ENCODE peak calls at places on chromosomes 4 and X, in nine cellular contexts. One of them, this sample, is unnamed.

GRCh38 chrX:48540015-48540350 is 469 bp downstream of the TBC1D25 start:
- DNase-seq in NCI-H774: no peak
- DNase-seq in activated CD4-positive, alpha-beta T cell treated with anti-CD3 and anti-CD28 coated beads, Interleukin-2, amount 50 U/mL, for 24 hours: no peak
- DNase-seq in NCI-H1048: no peak
- DNase-seq in stimulated activated naive B cell treated with anti-CD40 and anti-IgM and Interleukin-4, amounts not matched to agents 10 μg/mL and 1 μg/mL and 100 μg/mL, for 72 hours: no peak
- DNase-seq in posterior vena cava: no peak
- DNase-seq in activated T-helper 1 cell treated with anti-CD3 and anti-CD28 coated beads, Interleukin-2, amount 50 U/mL, for 16 hours: peak
- DNase-seq in left ventricle myocardium inferior: no peak
- DNase-seq in NCI-H510A: peak
- DNase-seq in this sample: peak

GRCh38 chr4:23212558-23212957 is 519.8 kb downstream of the GBA3 start:
- DNase-seq in NCI-H774: no peak
- DNase-seq in activated CD4-positive, alpha-beta T cell treated with anti-CD3 and anti-CD28 coated beads, Interleukin-2, amount 50 U/mL, for 24 hours: no peak
- DNase-seq in NCI-H1048: no peak
- DNase-seq in stimulated activated naive B cell treated with anti-CD40 and anti-IgM and Interleukin-4, amounts not matched to agents 10 μg/mL and 1 μg/mL and 100 μg/mL, for 72 hours: no peak
- DNase-seq in posterior vena cava: no peak
- DNase-seq in activated T-helper 1 cell treated with anti-CD3 and anti-CD28 coated beads, Interleukin-2, amount 50 U/mL, for 16 hours: no peak
- DNase-seq in left ventricle myocardium inferior: no peak
- DNase-seq in NCI-H510A: no peak
- DNase-seq in this sample: no peak

GRCh38 chr4:82268050-82268825 is 105.6 kb downstream of the HNRNPD start:
- DNase-seq in NCI-H774: peak
- DNase-seq in activated CD4-positive, alpha-beta T cell treated with anti-CD3 and anti-CD28 coated beads, Interleukin-2, amount 50 U/mL, for 24 hours: no peak
- DNase-seq in NCI-H1048: no peak
- DNase-seq in stimulated activated naive B cell treated with anti-CD40 and anti-IgM and Interleukin-4, amounts not matched to agents 10 μg/mL and 1 μg/mL and 100 μg/mL, for 72 hours: no peak
- DNase-seq in posterior vena cava: no peak
- DNase-seq in activated T-helper 1 cell treated with anti-CD3 and anti-CD28 coated beads, Interleukin-2, amount 50 U/mL, for 16 hours: peak
- DNase-seq in left ventricle myocardium inferior: peak
- DNase-seq in NCI-H510A: peak
- DNase-seq in this sample: peak

GRCh38 chr4:49032440-49033161 is 46.5 kb downstream of the CWH43 start:
- DNase-seq in NCI-H774: no peak
- DNase-seq in activated CD4-positive, alpha-beta T cell treated with anti-CD3 and anti-CD28 coated beads, Interleukin-2, amount 50 U/mL, for 24 hours: no peak
- DNase-seq in NCI-H1048: no peak
- DNase-seq in stimulated activated naive B cell treated with anti-CD40 and anti-IgM and Interleukin-4, amounts not matched to agents 10 μg/mL and 1 μg/mL and 100 μg/mL, for 72 hours: no peak
- DNase-seq in posterior vena cava: no peak
- DNase-seq in activated T-helper 1 cell treated with anti-CD3 and anti-CD28 coated beads, Interleukin-2, amount 50 U/mL, for 16 hours: no peak
- DNase-seq in left ventricle myocardium inferior: no peak
- DNase-seq in NCI-H510A: no peak
- DNase-seq in this sample: no peak

GRCh38 chr4:110294165-110294564 is 95.8 kb upstream of the ELOVL6 start:
- DNase-seq in NCI-H774: no peak
- DNase-seq in activated CD4-positive, alpha-beta T cell treated with anti-CD3 and anti-CD28 coated beads, Interleukin-2, amount 50 U/mL, for 24 hours: no peak
- DNase-seq in NCI-H1048: no peak
- DNase-seq in stimulated activated naive B cell treated with anti-CD40 and anti-IgM and Interleukin-4, amounts not matched to agents 10 μg/mL and 1 μg/mL and 100 μg/mL, for 72 hours: no peak
- DNase-seq in posterior vena cava: no peak
- DNase-seq in activated T-helper 1 cell treated with anti-CD3 and anti-CD28 coated beads, Interleukin-2, amount 50 U/mL, for 16 hours: no peak
- DNase-seq in left ventricle myocardium inferior: no peak
- DNase-seq in NCI-H510A: no peak
- DNase-seq in this sample: no peak

GRCh38 chrX:17597836-17598434 is 139.4 kb upstream of the SCML1 start:
- DNase-seq in NCI-H774: no peak
- DNase-seq in activated CD4-positive, alpha-beta T cell treated with anti-CD3 and anti-CD28 coated beads, Interleukin-2, amount 50 U/mL, for 24 hours: no peak
- DNase-seq in NCI-H1048: no peak
- DNase-seq in stimulated activated naive B cell treated with anti-CD40 and anti-IgM and Interleukin-4, amounts not matched to agents 10 μg/mL and 1 μg/mL and 100 μg/mL, for 72 hours: no peak
- DNase-seq in posterior vena cava: peak
- DNase-seq in activated T-helper 1 cell treated with anti-CD3 and anti-CD28 coated beads, Interleukin-2, amount 50 U/mL, for 16 hours: no peak
- DNase-seq in left ventricle myocardium inferior: peak
- DNase-seq in NCI-H510A: no peak
- DNase-seq in this sample: peak

GRCh38 chrX:130304587-130305368 is 34.9 kb upstream of the SLC25A14 start:
- DNase-seq in NCI-H774: no peak
- DNase-seq in activated CD4-positive, alpha-beta T cell treated with anti-CD3 and anti-CD28 coated beads, Interleukin-2, amount 50 U/mL, for 24 hours: no peak
- DNase-seq in NCI-H1048: no peak
- DNase-seq in stimulated activated naive B cell treated with anti-CD40 and anti-IgM and Interleukin-4, amounts not matched to agents 10 μg/mL and 1 μg/mL and 100 μg/mL, for 72 hours: no peak
- DNase-seq in posterior vena cava: no peak
- DNase-seq in activated T-helper 1 cell treated with anti-CD3 and anti-CD28 coated beads, Interleukin-2, amount 50 U/mL, for 16 hours: no peak
- DNase-seq in left ventricle myocardium inferior: no peak
- DNase-seq in NCI-H510A: no peak
- DNase-seq in this sample: no peak

GRCh38 chr4:8125526-8126056 is 33.0 kb downstream of the ABLIM2 start:
- DNase-seq in NCI-H774: no peak
- DNase-seq in activated CD4-positive, alpha-beta T cell treated with anti-CD3 and anti-CD28 coated beads, Interleukin-2, amount 50 U/mL, for 24 hours: no peak
- DNase-seq in NCI-H1048: no peak
- DNase-seq in stimulated activated naive B cell treated with anti-CD40 and anti-IgM and Interleukin-4, amounts not matched to agents 10 μg/mL and 1 μg/mL and 100 μg/mL, for 72 hours: no peak
- DNase-seq in posterior vena cava: no peak
- DNase-seq in activated T-helper 1 cell treated with anti-CD3 and anti-CD28 coated beads, Interleukin-2, amount 50 U/mL, for 16 hours: no peak
- DNase-seq in left ventricle myocardium inferior: no peak
- DNase-seq in NCI-H510A: no peak
- DNase-seq in this sample: no peak

GRCh38 chrX:45621356-45622041 is 420.8 kb upstream of the DIPK2B start:
- DNase-seq in NCI-H774: no peak
- DNase-seq in activated CD4-positive, alpha-beta T cell treated with anti-CD3 and anti-CD28 coated beads, Interleukin-2, amount 50 U/mL, for 24 hours: no peak
- DNase-seq in NCI-H1048: no peak
- DNase-seq in stimulated activated naive B cell treated with anti-CD40 and anti-IgM and Interleukin-4, amounts not matched to agents 10 μg/mL and 1 μg/mL and 100 μg/mL, for 72 hours: peak
- DNase-seq in posterior vena cava: no peak
- DNase-seq in activated T-helper 1 cell treated with anti-CD3 and anti-CD28 coated beads, Interleukin-2, amount 50 U/mL, for 16 hours: no peak
- DNase-seq in left ventricle myocardium inferior: no peak
- DNase-seq in NCI-H510A: no peak
- DNase-seq in this sample: no peak

GRCh38 chr4:36772154-36772516 is 472.4 kb upstream of the NWD2 start:
- DNase-seq in NCI-H774: no peak
- DNase-seq in activated CD4-positive, alpha-beta T cell treated with anti-CD3 and anti-CD28 coated beads, Interleukin-2, amount 50 U/mL, for 24 hours: no peak
- DNase-seq in NCI-H1048: no peak
- DNase-seq in stimulated activated naive B cell treated with anti-CD40 and anti-IgM and Interleukin-4, amounts not matched to agents 10 μg/mL and 1 μg/mL and 100 μg/mL, for 72 hours: no peak
- DNase-seq in posterior vena cava: no peak
- DNase-seq in activated T-helper 1 cell treated with anti-CD3 and anti-CD28 coated beads, Interleukin-2, amount 50 U/mL, for 16 hours: no peak
- DNase-seq in left ventricle myocardium inferior: no peak
- DNase-seq in NCI-H510A: no peak
- DNase-seq in this sample: no peak

This sample was measured in RCC 7860.